ENCODE peak calls at places on chromosome 10, in four cellular contexts. Q is CD8-positive, alpha-beta memory T cell; V is pancreas; R is lower lobe of right lung. E is an unnamed sample. For H3K9me3, the result is how much of the 10 kb centered on the place peaks cover.

GRCh38 chr10:73991846-73992245 is 6.1 kb upstream of the VCL start:
- DNase-seq in Q (peak), V (no peak), R (peak), E (no peak)

GRCh38 chr10:120727001-120727400 is 124.2 kb upstream of the WDR11 start:
- DNase-seq in Q (no peak), V (no peak), R (no peak), E (no peak)

GRCh38 chr10:91170418-91170817 is 50.0 kb upstream of the PCGF5 start:
- DNase-seq in Q (no peak), V (no peak), R (no peak), E (no peak)

GRCh38 chr10:14879055-14879800 is 562 bp downstream of the SUV39H2 start:
- DNase-seq in Q (peak), V (peak), R (peak), E (no peak)

GRCh38 chr10:109889867-109890266 is 33.4 kb downstream of the XPNPEP1 start:
- DNase-seq in Q (no peak), V (no peak), R (no peak), E (no peak)

GRCh38 chr10:118958984-118959916 is 70.3 kb upstream of the NANOS1 start:
- DNase-seq in Q (no peak), V (peak), R (peak), E (peak)

GRCh38 chr10:69641261-69641980 is 11.4 kb downstream of the FAM241B start:
- DNase-seq in Q (no peak), V (no peak), R (no peak), E (no peak)

GRCh38 chr10:73931767-73932624 is 21.1 kb downstream of the PLAU start:
- DNase-seq in Q (peak), V (peak), R (peak), E (peak)

GRCh38 chr10:49333192-49333591 is 34.2 kb downstream of the C10orf71 start:
- DNase-seq in Q (no peak), V (no peak), R (no peak), E (no peak)

GRCh38 chr10:13219685-13220670 is 14.2 kb downstream of the UCMA start:
- DNase-seq in Q (peak), V (no peak), R (no peak), E (peak)

GRCh38 chr10:29377333-29377961 is 88.6 kb downstream of the LYZL1 start:
- DNase-seq in Q (peak), V (no peak), R (no peak), E (no peak)

GRCh38 chr10:16891375-16892313 is 74.4 kb upstream of the RSU1 start:
- DNase-seq in Q (no peak), V (peak), R (peak), E (no peak)

GRCh38 chr10:1100691-1101368 is 44.6 kb downstream of the WDR37 start:
- DNase-seq in Q (no peak), V (no peak), R (no peak), E (no peak)

GRCh38 chr10:7251696-7252465 is 159.0 kb downstream of the SFMBT2 start:
- DNase-seq in Q (no peak), V (no peak), R (no peak), E (no peak)
- H3K27ac ChIP-seq in Q (no peak), V (no peak), R (no peak), E (no peak)

DNA sequence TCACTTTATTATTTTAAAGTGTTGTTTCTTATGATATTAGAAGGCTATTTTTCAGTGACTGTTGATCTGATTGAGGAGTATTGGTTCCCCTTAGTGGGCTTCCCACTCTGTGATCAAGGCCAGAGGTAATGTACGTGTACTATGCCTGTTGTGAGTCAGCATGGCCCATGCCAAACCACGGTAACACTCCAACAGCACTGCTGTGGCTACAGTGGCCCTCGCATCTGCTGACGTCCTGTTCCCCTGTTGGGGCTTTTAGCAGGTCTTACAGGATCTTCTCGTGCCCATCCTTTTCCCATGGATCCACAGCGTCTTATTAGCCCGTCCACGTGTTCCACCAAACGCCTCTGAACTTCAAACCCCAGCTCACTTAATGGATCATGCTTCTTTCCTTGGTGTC is 964.6 kb upstream of the CELF2 start:
- DNase-seq in Q (no peak), V (no peak), R (no peak), E (no peak)
- H3K4me3 ChIP-seq in Q (no peak), V (no peak), R (no peak), E (no peak)

DNA sequence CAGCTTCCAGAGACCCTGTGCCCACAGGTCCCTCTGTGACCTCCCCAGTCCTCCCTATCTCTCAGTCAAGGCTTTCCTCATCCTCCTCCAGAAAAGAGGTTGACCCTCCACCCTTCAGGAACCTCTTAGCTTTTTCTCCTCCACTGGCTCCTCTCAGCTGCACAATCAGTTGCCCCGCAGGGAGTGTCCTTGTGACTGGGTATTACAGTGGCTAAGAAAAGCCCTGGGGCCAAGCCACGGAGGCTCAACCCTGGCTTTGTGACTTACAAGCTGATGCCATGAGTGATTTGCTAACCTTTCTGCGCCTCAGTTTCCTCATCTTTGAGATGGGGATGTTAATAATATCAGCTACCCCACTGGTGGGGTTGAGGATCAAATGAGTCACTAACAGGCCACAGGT is 66.4 kb upstream of the ZMIZ1 start:
- DNase-seq in Q (no peak), V (no peak), R (no peak), E (no peak)
- H3K9me3 ChIP-seq in Q (under half), V (under half), R (under half), E (under half)

DNA sequence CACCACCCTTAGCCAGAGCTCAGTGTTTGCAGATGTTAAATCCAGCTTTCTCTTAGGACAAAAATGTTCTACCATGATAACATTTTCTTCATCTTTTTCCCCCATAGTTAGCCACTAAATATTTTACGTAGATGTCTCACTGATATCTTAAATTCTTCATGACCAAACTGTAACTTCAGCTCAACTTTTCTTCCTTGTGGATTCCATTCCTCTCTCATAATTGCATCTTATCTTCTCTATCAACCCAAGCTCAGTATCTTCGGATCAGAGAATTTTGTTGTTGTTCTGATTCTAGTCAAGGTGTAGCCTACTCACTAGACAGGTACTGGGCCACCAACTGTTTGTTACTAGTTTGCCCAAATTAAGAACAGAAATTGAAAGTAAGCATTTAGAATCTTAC is 60.2 kb downstream of the SHOC2 start:
- DNase-seq in Q (no peak), V (no peak), R (no peak), E (no peak)
- H3K27ac ChIP-seq in Q (no peak), V (no peak), R (no peak), E (no peak)